ENCODE peak calls at places on chromosomes 4 and X, in nine cellular contexts. T is DMS 273 treated with DMSO at 0.1 percent for 48 hours; J is HEK293T; A is fibroblast of the aortic adventitia; W is anterior cingulate cortex; X is heart right ventricle; D is Peyer's patch; O is stimulated activated CD4-positive, alpha-beta T cell treated with anti-CD3 and anti-CD28 coated beads, Interleukin-12 subunit alpha, Interleukin-12 subunit beta, amount 100 ng/mL, for 24 hours; N is GM23338. Q is an unnamed sample.

GRCh38 chr4:108168672-108169562 is at the start of gene LEF1:
- DNase-seq in T (peak; percentile 46), J (peak; percentile 53), A (peak; percentile 18), W (no peak), X (peak; percentile 13), D (peak; percentile 63), O (peak; percentile 63), N (peak; percentile 84), Q (peak; percentile 31)

GRCh38 chrX:152959626-152960025 is 34.3 kb downstream of the PNMA5 start:
- DNase-seq in T (no peak), J (no peak), A (no peak), W (no peak), X (no peak), D (no peak), O (no peak), N (no peak), Q (no peak)

GRCh38 chr4:168263039-168263438 is 55.5 kb downstream of the DDX60 start:
- DNase-seq in T (no peak), J (no peak), A (no peak), W (no peak), X (no peak), D (no peak), O (no peak), N (no peak), Q (no peak)

GRCh38 chrX:17559728-17560379 is 177.4 kb upstream of the SCML1 start:
- DNase-seq in T (no peak), J (peak; percentile 32), A (peak; percentile 91), W (no peak), X (no peak), D (no peak), O (no peak), N (peak; percentile 38), Q (peak; percentile 85)

GRCh38 chrX:64580035-64580434 is 184.8 kb upstream of the MTMR8 start:
- DNase-seq in T (no peak), J (no peak), A (no peak), W (no peak), X (no peak), D (no peak), O (no peak), N (peak; percentile 13), Q (no peak)

GRCh38 chr4:80183196-80184052 is 13.9 kb upstream of the PRDM8 start:
- DNase-seq in T (peak; percentile 57), J (peak; percentile 48), A (no peak), W (peak; percentile 42), X (no peak), D (no peak), O (no peak), N (peak; percentile 35), Q (no peak)

GRCh38 chr4:147284935-147285334 is 196.0 kb upstream of the EDNRA start:
- DNase-seq in T (no peak), J (no peak), A (peak; percentile 3), W (no peak), X (no peak), D (no peak), O (no peak), N (no peak), Q (no peak)

GRCh38 chrX:103063191-103063845 is 653 bp downstream of the BEX1 start:
- DNase-seq in T (no peak), J (no peak), A (peak; percentile 39), W (peak; percentile 12), X (no peak), D (no peak), O (no peak), N (peak; percentile 60), Q (peak; percentile 10)

GRCh38 chr4:70768301-70768948 is 46.7 kb downstream of the RUFY3 start:
- DNase-seq in T (no peak), J (no peak), A (peak; percentile 27), W (no peak), X (no peak), D (no peak), O (no peak), N (no peak), Q (no peak)

GRCh38 chr4:10761903-10762302 is 77.3 kb upstream of the CLNK start:
- DNase-seq in T (no peak), J (no peak), A (peak; percentile 40), W (no peak), X (no peak), D (no peak), O (no peak), N (no peak), Q (no peak)

GRCh38 chr4:23741586-23742240 is 148.1 kb downstream of the PPARGC1A start:
- DNase-seq in T (no peak), J (no peak), A (no peak), W (no peak), X (no peak), D (no peak), O (no peak), N (no peak), Q (peak; percentile 86)

GRCh38 chrX:101078716-101079115 is at the start of gene TMEM35A:
- DNase-seq in T (no peak), J (no peak), A (peak; percentile 44), W (no peak), X (no peak), D (no peak), O (no peak), N (peak; percentile 70), Q (peak; percentile 9)

GRCh38 chr4:159764343-159764952 is 661.6 kb downstream of the RAPGEF2 start:
- DNase-seq in T (peak; percentile 35), J (peak; percentile 49), A (peak; percentile 22), W (no peak), X (no peak), D (no peak), O (no peak), N (peak; percentile 78), Q (peak; percentile 68)

GRCh38 chr4:46908148-46908547 is 897 bp downstream of the COX7B2 start:
- DNase-seq in T (no peak), J (no peak), A (no peak), W (no peak), X (no peak), D (no peak), O (no peak), N (no peak), Q (no peak)

Q was measured in renal cortical epithelial cell.